ENCODE peak calls at places on chromosome 15, in five cellular contexts. J is aorta, L is hepatic stellate cell, H is GM20000, X is activated T-helper 1 cell treated with Interleukin-2 at 50 U/mL for 16 hours. W is an unnamed sample.

GRCh38 chr15:92808611-92809063 is 91.5 kb upstream of the CHD2 start:
- DNase-seq in H (peak), L (peak), J (peak), X (no peak), W (peak)

GRCh38 chr15:85307687-85308045 is 72.7 kb upstream of the AKAP13 start:
- DNase-seq in J (no peak), X (no peak), H (no peak), L (no peak), W (no peak)

GRCh38 chr15:63759752-63760151 is 74.0 kb downstream of the HERC1 start:
- DNase-seq in X (no peak), L (no peak), H (no peak), J (no peak), W (no peak)

GRCh38 chr15:97955040-97955439 is 5.5 kb upstream of the ARRDC4 start:
- DNase-seq in H (no peak), X (no peak), L (no peak), J (no peak), W (no peak)

GRCh38 chr15:68815598-68815997 is 5.1 kb downstream of the ANP32A start:
- DNase-seq in J (no peak), X (no peak), H (no peak), L (no peak), W (no peak)

GRCh38 chr15:78638658-78639314 is 2.2 kb downstream of the CHRNB4 start:
- DNase-seq in H (peak), J (no peak), L (peak), X (no peak), W (peak)

GRCh38 chr15:25901841-25902610 is 38.9 kb upstream of the ATP10A start:
- DNase-seq in L (no peak), H (no peak), J (no peak), X (no peak), W (no peak)

GRCh38 chr15:39961051-39961450 is 27.1 kb downstream of the EIF2AK4 start:
- DNase-seq in L (no peak), H (no peak), J (no peak), X (no peak), W (no peak)

GRCh38 chr15:25092661-25093060 is 137.9 kb downstream of the SNRPN start:
- DNase-seq in H (no peak), L (no peak), X (no peak), J (no peak), W (no peak)

GRCh38 chr15:34900748-34901147 is 68.8 kb downstream of the AQR start:
- DNase-seq in H (no peak), L (no peak), X (no peak), J (no peak), W (no peak)

GRCh38 chr15:98422086-98422478 is 226.3 kb upstream of the IGF1R start:
- DNase-seq in J (no peak), X (no peak), L (no peak), H (no peak), W (no peak)

GRCh38 chr15:36632196-36632595 is 52.8 kb downstream of the CDIN1 start:
- DNase-seq in J (no peak), H (no peak), L (peak), X (no peak), W (no peak)

GRCh38 chr15:53072077-53072476 is 281.9 kb upstream of the ONECUT1 start:
- DNase-seq in L (peak), J (no peak), H (peak), X (no peak), W (no peak)

GRCh38 chr15:70795311-70795665 is 31.9 kb upstream of the UACA start:
- DNase-seq in J (no peak), L (peak), X (no peak), H (no peak), W (no peak)

GRCh38 chr15:62977952-62978811 is 64.4 kb upstream of the TPM1 start:
- DNase-seq in L (peak), J (no peak), X (no peak), H (no peak), W (no peak)

GRCh38 chr15:62928996-62929350 is 113.6 kb upstream of the TPM1 start:
- DNase-seq in H (no peak), X (no peak), J (no peak), L (peak), W (no peak)

GRCh38 chr15:76335129-76335850 is 1.3 kb upstream of the ISL2 start:
- DNase-seq in J (no peak), X (no peak), H (peak), L (no peak), W (peak)

GRCh38 chr15:42273900-42274692 is 863 bp upstream of the TMEM87A start:
- DNase-seq in H (peak), X (peak), L (peak), J (peak), W (peak)

GRCh38 chr15:74793135-74794028 is 11.5 kb downstream of the CSK start:
- DNase-seq in X (peak), J (no peak), L (peak), H (no peak), W (no peak)

GRCh38 chr15:47402829-47403228 is 314.5 kb upstream of the SEMA6D start:
- DNase-seq in H (no peak), J (no peak), X (no peak), L (no peak), W (no peak)

GRCh38 chr15:56243117-56243773 is 434 bp downstream of the RFX7 start:
- DNase-seq in J (peak), L (peak), X (no peak), H (peak), W (peak)

GRCh38 chr15:66850078-66850991 is 148.3 kb downstream of the SMAD6 start:
- DNase-seq in J (peak), H (no peak), L (no peak), X (no peak), W (no peak)

GRCh38 chr15:98763179-98763578 is 114.8 kb downstream of the IGF1R start:
- DNase-seq in J (no peak), X (no peak), L (no peak), H (no peak), W (no peak)

GRCh38 chr15:58840048-58840447 is 68.9 kb downstream of the MINDY2 start:
- DNase-seq in L (no peak), H (no peak), J (no peak), X (no peak), W (no peak)

GRCh38 chr15:51184637-51185036 is 89.9 kb upstream of the TNFAIP8L3 start:
- DNase-seq in H (no peak), L (no peak), X (no peak), J (no peak), W (no peak)

GRCh38 chr15:33132722-33133345 is 61.7 kb downstream of the FMN1 start:
- DNase-seq in X (no peak), J (no peak), L (peak), H (no peak), W (peak)

GRCh38 chr15:90067181-90067952 is 34.9 kb downstream of the IDH2 start:
- DNase-seq in H (no peak), X (no peak), L (no peak), J (no peak), W (no peak)

GRCh38 chr15:20357139-20358065 is 184.2 kb downstream of the GOLGA6L6 start:
- DNase-seq in L (peak), J (peak), X (no peak), H (peak), W (no peak)

GRCh38 chr15:41561777-41562145 is 2.7 kb downstream of the TYRO3 start:
- DNase-seq in L (peak), J (no peak), H (no peak), X (no peak), W (no peak)

GRCh38 chr15:96337354-96337990 is 7.0 kb downstream of the NR2F2 start:
- DNase-seq in H (no peak), J (no peak), L (no peak), X (no peak), W (no peak)

GRCh38 chr15:99057020-99057419 is 47.9 kb upstream of the SYNM start:
- DNase-seq in J (no peak), X (no peak), L (no peak), H (no peak), W (no peak)

GRCh38 chr15:94412979-94413741 is 181.8 kb downstream of the MCTP2 start:
- DNase-seq in H (peak), L (no peak), X (no peak), J (no peak), W (peak)

GRCh38 chr15:31090741-31091140 is 10.8 kb downstream of the TRPM1 start:
- DNase-seq in H (no peak), X (no peak), L (no peak), J (no peak), W (no peak)

W was measured in NCI-H526.